ENCODE peak calls at places on chromosome 10, in eight cellular contexts. H, G, F, Q, A, J, Z and U are unnamed samples.
A peak's percentile ranks its signal among the peaks of the same experiment; 100 is the strongest.

GRCh38 chr10:47412869-47413268 is 28.8 kb upstream of the ZNF488 start:
- DNase-seq in G (no peak), H (no peak), A (no peak), Z (no peak), F (peak; percentile 42), J (no peak), Q (no peak), U (no peak)

GRCh38 chr10:96756111-96756903 is 36.0 kb upstream of the PIK3AP1 start:
- DNase-seq in G (no peak), Q (no peak), Z (no peak), J (no peak), A (no peak), H (no peak), F (no peak), U (no peak)

GRCh38 chr10:3527144-3527543 is 257.9 kb downstream of the KLF6 start:
- DNase-seq in F (peak; percentile 59), G (no peak), J (no peak), Q (no peak), Z (no peak), A (no peak), H (no peak), U (no peak)

GRCh38 chr10:80662429-80663211 is 124.9 kb downstream of the SH2D4B start:
- DNase-seq in Q (peak; percentile 64), H (peak; percentile 74), F (peak; percentile 89), Z (peak; percentile 91), J (peak; percentile 81), A (peak; percentile 94), G (peak; percentile 81), U (peak; percentile 90)

GRCh38 chr10:59108296-59108695 is 68.1 kb upstream of the PHYHIPL start:
- DNase-seq in G (no peak), J (no peak), Q (no peak), H (no peak), Z (no peak), F (no peak), A (no peak), U (no peak)

GRCh38 chr10:60043561-60043960 is 137.2 kb upstream of the CCDC6 start:
- DNase-seq in H (no peak), Q (no peak), F (peak; percentile 39), Z (no peak), G (no peak), A (no peak), J (no peak), U (no peak)

GRCh38 chr10:25815999-25816768 is 117.8 kb upstream of the MYO3A start:
- DNase-seq in J (no peak), A (no peak), Z (no peak), G (no peak), F (no peak), H (no peak), Q (no peak), U (no peak)

GRCh38 chr10:72898616-72899015 is 5.1 kb downstream of the OIT3 start:
- DNase-seq in G (no peak), Z (no peak), J (no peak), H (no peak), A (no peak), F (no peak), Q (no peak), U (no peak)

GRCh38 chr10:13784067-13784466 is 197.3 kb downstream of the PRPF18 start:
- DNase-seq in F (no peak), Q (peak; percentile 40), H (peak; percentile 45), A (no peak), Z (peak; percentile 36), G (peak; percentile 50), J (peak; percentile 41), U (no peak)

GRCh38 chr10:82176571-82176970 is 301.6 kb downstream of the NRG3 start:
- DNase-seq in H (no peak), A (no peak), G (no peak), Z (no peak), J (no peak), F (no peak), Q (no peak), U (no peak)

GRCh38 chr10:78327778-78328591 is 294.3 kb downstream of the RPS24 start:
- DNase-seq in F (no peak), H (no peak), G (no peak), A (no peak), Q (no peak), Z (no peak), J (no peak), U (no peak)

GRCh38 chr10:80599424-80599847 is 61.7 kb downstream of the SH2D4B start:
- DNase-seq in Q (peak; percentile 73), Z (peak; percentile 69), G (peak; percentile 58), F (peak; percentile 76), J (peak; percentile 69), A (peak; percentile 55), H (peak; percentile 56), U (no peak)

GRCh38 chr10:30755474-30755873 is 125.9 kb upstream of the LYZL2 start:
- DNase-seq in A (no peak), H (no peak), Z (no peak), Q (no peak), F (peak; percentile 32), J (no peak), G (no peak), U (no peak)

DNA sequence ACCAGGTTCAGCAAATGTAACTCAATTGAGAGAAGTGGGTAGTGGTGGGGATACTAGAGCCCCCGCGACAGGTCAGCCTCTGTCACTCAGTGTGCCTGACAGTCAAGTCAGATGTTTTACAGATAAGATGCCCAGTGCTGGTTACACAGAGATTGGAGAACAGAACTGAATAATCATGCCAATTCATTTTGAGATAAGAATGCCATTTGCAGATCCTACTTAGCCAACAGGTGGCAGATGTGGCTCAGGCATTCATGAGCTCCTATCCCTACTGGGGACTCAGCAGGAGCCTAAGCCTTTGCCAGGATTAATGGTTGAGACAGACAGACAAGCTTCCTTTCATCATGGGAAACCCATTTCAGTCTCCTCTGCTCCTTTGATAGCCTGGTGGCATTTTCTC is 137.8 kb downstream of the MAPK8 start:
- DNase-seq in J (peak; percentile 72), F (peak; percentile 39), A (no peak), H (peak; percentile 57), Z (no peak), Q (peak; percentile 35), G (no peak), U (no peak)
- TF ChIP-seq CTCF in J (peak; percentile 73), F (peak; percentile 12), A (peak; percentile 20), H (no peak), Z (no peak), Q (no peak), G (no peak), U (no peak)

GRCh38 chr10:16919076-16919972 is 102.1 kb upstream of the RSU1 start:
- DNase-seq in Z (no peak), G (no peak), H (no peak), F (peak; percentile 11), A (no peak), Q (no peak), J (no peak), U (no peak)

GRCh38 chr10:16915308-16915707 is 98.1 kb upstream of the RSU1 start:
- DNase-seq in F (no peak), H (no peak), Z (no peak), J (no peak), G (no peak), Q (no peak), A (no peak), U (no peak)

GRCh38 chr10:16910795-16911164 is 93.6 kb upstream of the RSU1 start:
- DNase-seq in A (no peak), H (no peak), F (no peak), J (no peak), Z (no peak), Q (no peak), G (no peak), U (no peak)

GRCh38 chr10:16913266-16913665 is 96.0 kb upstream of the RSU1 start:
- DNase-seq in G (no peak), J (no peak), Z (no peak), F (no peak), A (no peak), H (no peak), Q (no peak), U (no peak)

DNA sequence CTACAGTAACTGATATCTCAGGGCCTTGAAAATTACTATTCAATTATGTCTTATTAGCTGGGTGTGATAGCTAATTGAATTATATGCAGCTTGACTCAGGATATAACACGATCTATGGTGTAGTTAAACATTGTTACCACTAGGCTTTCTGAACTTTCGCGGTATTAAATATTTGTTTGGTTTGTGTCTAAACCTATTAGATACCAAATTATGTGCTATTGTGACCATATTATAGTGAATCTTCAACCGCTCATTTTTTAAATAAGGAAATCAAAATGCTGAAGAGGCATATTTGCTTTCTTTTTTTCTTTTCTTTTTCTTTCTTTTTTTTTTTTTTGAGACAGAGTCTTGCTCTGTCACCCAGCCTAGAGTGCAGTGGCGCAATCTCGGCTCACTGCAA is 99.3 kb upstream of the RSU1 start:
- DNase-seq in H (no peak), G (no peak), A (no peak), Z (no peak), J (no peak), F (no peak), Q (no peak), U (no peak)
- TF ChIP-seq CTCF in H (no peak), G (no peak), A (peak; percentile 42), Z (peak; percentile 57), J (no peak), F (no peak), Q (no peak), U (peak; percentile 49)

GRCh38 chr10:122050811-122051210 is 61.8 kb downstream of the TACC2 start:
- DNase-seq in A (no peak), J (no peak), F (no peak), H (no peak), Z (no peak), Q (no peak), G (no peak), U (no peak)

GRCh38 chr10:122050316-122050715 is 61.4 kb downstream of the TACC2 start:
- DNase-seq in H (no peak), G (no peak), Z (no peak), A (no peak), Q (no peak), F (no peak), J (no peak), U (no peak)

GRCh38 chr10:122053314-122053713 is 64.4 kb downstream of the TACC2 start:
- DNase-seq in Z (no peak), F (no peak), A (no peak), H (no peak), G (no peak), Q (no peak), J (no peak), U (no peak)

GRCh38 chr10:122052702-122053101 is 63.7 kb downstream of the TACC2 start:
- DNase-seq in Q (no peak), G (no peak), A (no peak), J (peak; percentile 81), Z (no peak), F (no peak), H (peak; percentile 64), U (no peak)

GRCh38 chr10:122051609-122052385 is 62.8 kb downstream of the TACC2 start:
- DNase-seq in H (peak; percentile 70), G (no peak), F (peak; percentile 77), A (peak; percentile 51), Z (peak; percentile 62), J (peak; percentile 83), Q (no peak), U (peak; percentile 49)
- TF ChIP-seq CTCF in H (peak; percentile 56), G (no peak), F (peak; percentile 85), A (peak; percentile 75), Z (peak; percentile 85), J (peak; percentile 80), Q (no peak), U (peak; percentile 85)

DNA sequence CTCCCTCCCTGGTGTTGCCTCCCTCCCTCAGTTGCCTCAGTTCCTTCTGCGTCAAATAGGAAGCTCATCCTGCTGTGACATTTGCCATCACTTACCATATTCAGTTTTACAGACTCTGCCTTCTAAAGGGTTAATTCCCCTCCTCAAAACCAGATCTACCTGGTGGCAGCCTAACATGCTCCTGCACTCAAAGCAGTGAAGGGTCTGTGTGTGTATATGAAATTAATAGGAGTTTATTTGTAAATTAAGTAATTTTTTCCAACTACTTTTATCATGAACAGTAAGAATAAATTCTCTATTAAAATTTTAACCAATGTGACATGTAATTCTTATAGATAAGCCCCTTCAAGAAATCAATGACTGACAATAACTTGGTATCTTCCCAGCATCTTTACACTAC is 158.6 kb upstream of the INSYN2A start:
- DNase-seq in Z (no peak), F (peak; percentile 35), A (no peak), H (peak; percentile 17), Q (no peak), J (no peak), G (no peak), U (no peak)
- TF ChIP-seq CTCF in Z (no peak), F (peak; percentile 56), A (peak; percentile 55), H (no peak), Q (no peak), J (peak; percentile 50), G (no peak), U (no peak)